ENCODE peak calls at places on chromosomes 5 and 9, in eight cellular contexts. One of them, this sample, is unnamed.

GRCh38 chr5:79229357-79230174 is 6.4 kb upstream of the JMY start:
- DNase-seq in amniotic epithelial cell: no peak
- DNase-seq in HFF-Myc: peak; percentile 44
- DNase-seq in stimulated activated CD4-positive, alpha-beta T cell treated with anti-CD3 and anti-CD28 coated beads, Interleukin-4, amount 100 ng/mL, for 1 hour: no peak
- DNase-seq in EL: peak; percentile 93
- DNase-seq in adipocyte: peak; percentile 74
- DNase-seq in tibial artery: no peak
- DNase-seq in WTC11: no peak
- DNase-seq in this sample: no peak

GRCh38 chr9:109001275-109001676 is 12.0 kb downstream of the CTNNAL1 start:
- DNase-seq in amniotic epithelial cell: peak; percentile 89
- DNase-seq in HFF-Myc: no peak
- DNase-seq in stimulated activated CD4-positive, alpha-beta T cell treated with anti-CD3 and anti-CD28 coated beads, Interleukin-4, amount 100 ng/mL, for 1 hour: no peak
- DNase-seq in EL: peak; percentile 94
- DNase-seq in adipocyte: peak; percentile 34
- DNase-seq in tibial artery: no peak
- DNase-seq in WTC11: no peak
- DNase-seq in this sample: no peak

GRCh38 chr5:134370871-134371833 is at the start of gene UBE2B:
- DNase-seq in amniotic epithelial cell: peak; percentile 100
- DNase-seq in HFF-Myc: peak; percentile 99
- DNase-seq in stimulated activated CD4-positive, alpha-beta T cell treated with anti-CD3 and anti-CD28 coated beads, Interleukin-4, amount 100 ng/mL, for 1 hour: peak; percentile 97
- DNase-seq in EL: peak; percentile 100
- DNase-seq in adipocyte: peak; percentile 99
- DNase-seq in tibial artery: peak; percentile 99
- DNase-seq in WTC11: peak; percentile 95
- DNase-seq in this sample: peak; percentile 98

GRCh38 chr9:12817702-12818101 is 42.9 kb downstream of the LURAP1L start:
- DNase-seq in amniotic epithelial cell: peak; percentile 80
- DNase-seq in HFF-Myc: no peak
- DNase-seq in stimulated activated CD4-positive, alpha-beta T cell treated with anti-CD3 and anti-CD28 coated beads, Interleukin-4, amount 100 ng/mL, for 1 hour: no peak
- DNase-seq in EL: no peak
- DNase-seq in adipocyte: no peak
- DNase-seq in tibial artery: no peak
- DNase-seq in WTC11: no peak
- DNase-seq in this sample: no peak

GRCh38 chr5:134113572-134113907 is 941 bp upstream of the TCF7 start:
- DNase-seq in amniotic epithelial cell: no peak
- DNase-seq in HFF-Myc: no peak
- DNase-seq in stimulated activated CD4-positive, alpha-beta T cell treated with anti-CD3 and anti-CD28 coated beads, Interleukin-4, amount 100 ng/mL, for 1 hour: no peak
- DNase-seq in EL: no peak
- DNase-seq in adipocyte: no peak
- DNase-seq in tibial artery: no peak
- DNase-seq in WTC11: peak; percentile 29
- DNase-seq in this sample: no peak

GRCh38 chr9:99336531-99336930 is 114.4 kb downstream of the SEC61B start:
- DNase-seq in amniotic epithelial cell: no peak
- DNase-seq in HFF-Myc: no peak
- DNase-seq in stimulated activated CD4-positive, alpha-beta T cell treated with anti-CD3 and anti-CD28 coated beads, Interleukin-4, amount 100 ng/mL, for 1 hour: no peak
- DNase-seq in EL: no peak
- DNase-seq in adipocyte: no peak
- DNase-seq in tibial artery: no peak
- DNase-seq in WTC11: no peak
- DNase-seq in this sample: no peak

GRCh38 chr5:119016125-119016774 is 27.9 kb upstream of the DTWD2 start:
- DNase-seq in amniotic epithelial cell: no peak
- DNase-seq in HFF-Myc: no peak
- DNase-seq in stimulated activated CD4-positive, alpha-beta T cell treated with anti-CD3 and anti-CD28 coated beads, Interleukin-4, amount 100 ng/mL, for 1 hour: no peak
- DNase-seq in EL: no peak
- DNase-seq in adipocyte: no peak
- DNase-seq in tibial artery: no peak
- DNase-seq in WTC11: no peak
- DNase-seq in this sample: no peak

GRCh38 chr5:10278658-10279279 is 28.7 kb downstream of the CCT5 start:
- DNase-seq in amniotic epithelial cell: no peak
- DNase-seq in HFF-Myc: no peak
- DNase-seq in stimulated activated CD4-positive, alpha-beta T cell treated with anti-CD3 and anti-CD28 coated beads, Interleukin-4, amount 100 ng/mL, for 1 hour: no peak
- DNase-seq in EL: no peak
- DNase-seq in adipocyte: no peak
- DNase-seq in tibial artery: no peak
- DNase-seq in WTC11: no peak
- DNase-seq in this sample: no peak

GRCh38 chr9:71692337-71692736 is 76.0 kb downstream of the CEMIP2 start:
- DNase-seq in amniotic epithelial cell: peak; percentile 61
- DNase-seq in HFF-Myc: no peak
- DNase-seq in stimulated activated CD4-positive, alpha-beta T cell treated with anti-CD3 and anti-CD28 coated beads, Interleukin-4, amount 100 ng/mL, for 1 hour: no peak
- DNase-seq in EL: no peak
- DNase-seq in adipocyte: peak; percentile 72
- DNase-seq in tibial artery: no peak
- DNase-seq in WTC11: no peak
- DNase-seq in this sample: no peak

GRCh38 chr9:114121445-114122151 is 22.5 kb upstream of the KIF12 start:
- DNase-seq in amniotic epithelial cell: no peak
- DNase-seq in HFF-Myc: no peak
- DNase-seq in stimulated activated CD4-positive, alpha-beta T cell treated with anti-CD3 and anti-CD28 coated beads, Interleukin-4, amount 100 ng/mL, for 1 hour: no peak
- DNase-seq in EL: no peak
- DNase-seq in adipocyte: no peak
- DNase-seq in tibial artery: no peak
- DNase-seq in WTC11: no peak
- DNase-seq in this sample: no peak

GRCh38 chr5:38404236-38404635 is 145.9 kb downstream of the EGFLAM start:
- DNase-seq in amniotic epithelial cell: no peak
- DNase-seq in HFF-Myc: no peak
- DNase-seq in stimulated activated CD4-positive, alpha-beta T cell treated with anti-CD3 and anti-CD28 coated beads, Interleukin-4, amount 100 ng/mL, for 1 hour: no peak
- DNase-seq in EL: no peak
- DNase-seq in adipocyte: no peak
- DNase-seq in tibial artery: no peak
- DNase-seq in WTC11: no peak
- DNase-seq in this sample: no peak

GRCh38 chr9:130662927-130663257 is 1.5 kb upstream of the PRDM12 start:
- DNase-seq in amniotic epithelial cell: no peak
- DNase-seq in HFF-Myc: no peak
- DNase-seq in stimulated activated CD4-positive, alpha-beta T cell treated with anti-CD3 and anti-CD28 coated beads, Interleukin-4, amount 100 ng/mL, for 1 hour: no peak
- DNase-seq in EL: no peak
- DNase-seq in adipocyte: no peak
- DNase-seq in tibial artery: no peak
- DNase-seq in WTC11: peak; percentile 36
- DNase-seq in this sample: no peak